ENCODE peak calls at places on chromosomes 13 and 19, in nine cellular contexts. J is body of pancreas; Y is suprapubic skin; D is naive thymus-derived CD4-positive, alpha-beta T cell; W is upper lobe of left lung; X is IMR-90; G is neuronal stem cell; A is mesendoderm; H is H9. T is an unnamed sample. For H3K4me1, the result is how much of the 10 kb centered on the place peaks cover.

GRCh38 chr19:19209372-19209771 is 2.4 kb upstream of the NCAN start:
- DNase-seq in X (no peak), A (no peak), W (no peak), J (no peak), G (no peak), H (no peak), Y (no peak), D (no peak), T (no peak)

GRCh38 chr19:29404951-29405727 is 120.7 kb upstream of the VSTM2B start:
- DNase-seq in A (peak), D (no peak), H (peak), W (no peak), X (no peak), J (peak), G (peak), Y (no peak), T (no peak)

GRCh38 chr13:76349700-76350099 is 536.5 kb downstream of the KCTD12 start:
- DNase-seq in H (no peak), D (no peak), J (no peak), A (no peak), G (no peak), X (no peak), W (no peak), Y (no peak), T (no peak)

GRCh38 chr13:94550030-94550738 is 45.8 kb downstream of the TGDS start:
- DNase-seq in A (no peak), X (peak), D (no peak), J (peak), G (no peak), W (peak), H (no peak), Y (no peak), T (no peak)

GRCh38 chr19:40594657-40595077 is 6.5 kb upstream of the LTBP4 start:
- DNase-seq in J (no peak), H (no peak), X (peak), Y (no peak), D (no peak), W (no peak), A (no peak), G (no peak), T (peak)

GRCh38 chr13:111204438-111205177 is 89.5 kb downstream of the ARHGEF7 start:
- DNase-seq in X (peak), A (peak), H (peak), D (no peak), W (peak), J (peak), G (no peak), Y (no peak), T (no peak)

GRCh38 chr19:14363203-14364097 is 17.8 kb upstream of the ADGRE5 start:
- DNase-seq in Y (no peak), G (peak), A (peak), W (peak), X (peak), J (peak), H (peak), D (no peak), T (peak)

GRCh38 chr19:23071087-23071511 is 45.7 kb upstream of the ZNF730 start:
- DNase-seq in H (peak), J (no peak), X (peak), G (no peak), Y (no peak), D (no peak), A (no peak), W (peak), T (no peak)

GRCh38 chr19:633786-634639 is 676 bp upstream of the POLRMT start:
- DNase-seq in D (no peak), G (no peak), A (peak), J (no peak), Y (no peak), H (no peak), W (no peak), X (peak), T (peak)
- H3K27ac ChIP-seq in D (peak), G (no peak), A (no peak), J (peak), Y (no peak), H (no peak), W (peak), X (peak), T (no peak)

DNA sequence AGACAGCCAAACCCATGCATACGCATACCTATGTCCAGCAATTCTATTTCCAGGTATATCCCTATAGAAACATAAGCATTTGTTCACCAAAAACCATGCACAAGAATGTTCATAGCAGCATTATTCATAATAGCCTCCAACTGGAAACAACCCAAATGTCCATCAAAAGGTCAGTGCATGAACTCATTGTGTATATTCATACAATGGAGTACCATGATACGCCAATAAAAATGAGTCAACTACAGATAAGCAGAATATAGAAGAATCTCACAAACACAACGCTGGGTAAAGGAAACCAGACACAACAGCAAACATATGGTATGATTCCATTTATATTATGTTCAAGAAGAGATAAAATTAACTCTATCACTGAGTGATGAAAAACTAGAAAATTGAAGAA is 23.8 kb downstream of the DEDD2 start:
- DNase-seq in G (no peak), A (no peak), Y (no peak), J (no peak), D (no peak), X (peak), H (no peak), W (no peak), T (no peak)
- H3K4me1 ChIP-seq in G (under half), A (under half), Y (under half), J (under half), D (under half), X (under half), H (under half), W (under half), T (under half)

GRCh38 chr13:21074601-21075302 is 13.4 kb upstream of the LATS2 start:
- DNase-seq in D (peak), G (no peak), W (peak), A (peak), Y (peak), H (no peak), J (peak), X (no peak), T (no peak)
- H3K27ac ChIP-seq in D (no peak), G (no peak), W (peak), A (no peak), Y (peak), H (no peak), J (no peak), X (no peak), T (no peak)

DNA sequence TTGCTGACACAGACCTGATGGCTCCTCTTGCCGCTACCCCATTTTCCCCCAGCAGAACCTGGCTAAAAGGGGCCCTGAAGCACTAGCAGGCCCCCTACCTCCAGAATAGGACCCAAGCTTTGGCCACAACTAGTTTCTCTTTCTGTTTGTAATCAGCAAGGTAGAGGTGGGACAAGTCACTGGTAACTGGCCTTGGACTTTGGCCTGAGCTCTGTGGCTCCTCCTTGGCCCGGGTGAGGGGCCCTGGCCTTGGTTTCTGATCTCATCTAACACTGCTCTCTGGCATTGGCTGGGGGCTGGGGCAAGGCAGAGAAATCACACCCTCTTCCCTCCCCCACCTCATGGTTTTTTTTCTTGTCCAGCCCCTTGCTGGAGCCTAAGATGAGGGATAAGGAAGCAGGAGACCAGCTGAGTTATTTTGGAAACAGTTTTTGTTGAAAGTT is 2.1 kb downstream of the CALM3 start:
- DNase-seq in W (no peak), J (peak), H (no peak), A (peak), Y (peak), D (peak), X (no peak), G (no peak), T (no peak)
- H3K4me1 ChIP-seq in W (under half), J (under half), H (under half), A (under half), Y (half or more), D (under half), X (under half), G (under half), T (under half)

DNA sequence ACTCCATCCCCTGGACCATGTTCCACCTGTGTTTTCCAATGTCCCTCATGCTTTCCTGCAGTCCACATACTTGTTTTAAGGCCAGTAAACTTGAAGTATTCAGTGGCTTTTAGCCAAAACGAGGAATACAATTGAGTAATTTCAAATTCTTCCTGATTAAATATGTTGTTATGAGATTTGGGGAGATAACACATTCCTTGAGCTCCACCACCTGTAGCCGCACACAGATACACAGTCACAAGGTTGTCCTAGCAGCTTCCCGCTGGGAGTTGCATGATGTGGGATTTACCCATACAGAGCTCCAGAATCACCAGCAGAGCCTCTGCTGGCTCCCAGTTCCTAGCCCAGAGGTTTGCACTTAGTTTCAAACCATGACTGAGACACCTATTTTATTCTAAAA is 53.6 kb upstream of the FRY start:
- DNase-seq in W (no peak), A (no peak), D (no peak), J (peak), Y (no peak), H (no peak), X (no peak), G (no peak), T (no peak)
- H3K27ac ChIP-seq in W (no peak), A (no peak), D (no peak), J (no peak), Y (no peak), H (no peak), X (no peak), G (no peak), T (no peak)

GRCh38 chr19:16375157-16375935 is 50.7 kb downstream of the KLF2 start:
- DNase-seq in W (no peak), J (no peak), Y (no peak), G (no peak), D (peak), X (no peak), A (no peak), H (no peak), T (no peak)

GRCh38 chr19:16375936-16376185 is 51.2 kb downstream of the KLF2 start:
- DNase-seq in W (no peak), H (no peak), D (no peak), X (no peak), Y (no peak), A (no peak), J (no peak), G (no peak), T (no peak)

GRCh38 chr19:16376241-16376640 is 51.6 kb downstream of the KLF2 start:
- DNase-seq in W (no peak), H (peak), J (no peak), X (no peak), D (no peak), G (no peak), A (no peak), Y (no peak), T (no peak)

GRCh38 chr19:16377521-16377920 is 52.9 kb downstream of the KLF2 start:
- DNase-seq in J (no peak), H (peak), A (no peak), Y (no peak), W (no peak), G (no peak), X (no peak), D (no peak), T (peak)

DNA sequence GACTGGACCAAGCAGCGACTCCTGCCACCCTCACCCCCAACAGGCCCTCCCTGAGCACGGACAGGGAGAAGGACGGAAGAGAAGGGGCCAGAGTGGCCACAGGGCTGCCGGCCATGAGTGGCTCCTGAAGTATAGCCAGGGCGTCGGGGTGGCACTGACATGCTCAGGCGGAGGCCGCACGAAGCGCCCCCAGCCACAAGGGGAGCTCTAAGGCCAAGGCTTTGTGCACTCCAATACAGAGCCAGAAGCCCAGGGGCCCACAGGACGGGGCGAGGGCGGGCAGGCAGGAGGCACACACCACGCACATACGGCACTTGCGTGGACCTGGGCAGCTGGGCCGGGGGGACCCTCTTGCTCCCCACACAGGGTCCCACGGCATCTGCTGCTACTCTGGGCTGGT is 52.0 kb downstream of the KLF2 start:
- DNase-seq in Y (no peak), J (no peak), H (peak), D (peak), A (peak), G (no peak), W (no peak), X (no peak), T (peak)
- H3K4me1 ChIP-seq in Y (under half), J (under half), H (under half), D (half or more), A (under half), G (under half), W (under half), X (under half), T (under half)

DNA sequence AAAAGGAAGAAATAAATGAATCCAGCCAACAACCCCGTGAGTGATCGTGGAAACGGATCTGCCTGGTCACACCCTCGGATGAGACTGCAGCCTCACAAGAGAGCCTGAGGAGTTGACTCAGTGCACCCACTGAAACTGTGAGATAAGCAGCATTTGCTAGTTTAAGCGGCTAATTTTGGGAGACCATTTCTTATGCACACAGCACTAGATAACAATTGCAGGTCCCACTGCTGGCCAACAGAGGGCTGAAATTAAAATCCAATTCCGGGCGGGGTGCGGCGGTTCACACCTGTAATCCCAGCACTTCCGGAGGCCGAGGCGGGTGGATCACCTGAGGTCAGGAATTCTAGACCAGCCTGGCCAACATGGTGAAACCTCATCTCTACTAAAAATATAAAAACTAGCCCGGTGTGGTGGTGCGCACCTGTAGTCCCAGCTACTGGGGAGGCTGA is 3.6 kb downstream of the UQCR11 start:
- DNase-seq in Y (no peak), G (no peak), X (no peak), H (no peak), D (no peak), W (no peak), A (peak), J (no peak), T (no peak)
- H3K27ac ChIP-seq in Y (no peak), G (no peak), X (no peak), H (no peak), D (no peak), W (no peak), A (no peak), J (no peak), T (no peak)

GRCh38 chr19:4974855-4975469 is 6.0 kb downstream of the KDM4B start:
- DNase-seq in W (peak), H (no peak), X (no peak), G (no peak), Y (no peak), D (no peak), J (peak), A (no peak), T (no peak)

GRCh38 chr19:4980087-4980486 is 11.2 kb downstream of the KDM4B start:
- DNase-seq in X (no peak), G (no peak), Y (no peak), H (no peak), D (no peak), A (no peak), J (no peak), W (no peak), T (no peak)

GRCh38 chr19:4977299-4978174 is 8.6 kb downstream of the KDM4B start:
- DNase-seq in Y (no peak), J (no peak), A (peak), H (no peak), W (no peak), G (no peak), D (no peak), X (peak), T (peak)

GRCh38 chr19:4979211-4979807 is 10.4 kb downstream of the KDM4B start:
- DNase-seq in D (no peak), H (no peak), Y (no peak), W (peak), A (no peak), J (peak), G (no peak), X (no peak), T (no peak)

DNA sequence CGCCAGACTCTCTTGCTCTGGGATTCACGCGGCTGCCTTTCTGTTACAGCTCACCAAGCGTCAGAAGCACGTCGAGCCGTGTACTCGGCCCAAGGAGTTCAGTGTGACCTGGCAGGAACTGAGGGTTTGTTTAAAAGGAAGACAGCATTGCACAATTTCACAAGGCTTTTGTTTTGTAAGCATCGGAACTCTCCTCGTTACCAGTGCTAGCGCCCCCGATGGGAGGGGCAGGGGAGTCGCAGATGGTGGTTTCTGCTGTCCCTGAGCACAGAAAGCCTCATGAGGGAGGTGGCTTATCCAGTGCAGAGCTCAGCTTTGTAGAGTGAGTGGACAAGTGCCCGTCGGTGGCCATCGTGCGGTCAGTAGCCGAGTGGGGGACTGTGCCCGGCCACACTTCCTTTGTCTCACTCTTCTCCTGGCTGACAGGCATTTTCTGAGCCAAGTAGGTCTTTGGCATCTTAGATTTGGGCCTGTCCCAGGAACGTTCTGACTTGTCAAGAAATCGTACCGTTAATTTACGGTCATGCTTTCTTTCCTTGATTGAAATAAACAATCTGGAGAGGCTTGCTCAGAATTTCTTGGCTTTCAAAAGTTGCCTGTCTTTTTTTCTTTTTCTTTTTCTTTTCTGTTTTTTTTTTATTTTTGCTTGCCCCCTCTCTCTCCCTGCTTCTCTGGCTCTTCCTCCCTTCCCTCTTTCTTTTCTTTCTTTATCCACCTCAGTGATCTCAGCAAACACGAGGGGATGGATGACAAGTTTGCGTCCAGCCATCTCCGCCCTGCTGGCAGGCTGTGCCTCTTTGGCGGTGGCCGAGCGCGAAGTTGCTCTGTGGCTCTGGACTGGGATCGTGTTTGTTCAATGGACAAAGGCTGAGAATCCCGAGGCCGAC is 7.7 kb downstream of the KDM4B start:
- DNase-seq in G (no peak), W (peak), A (peak), J (peak), D (no peak), H (peak), X (peak), Y (peak), T (peak)
- H3K4me1 ChIP-seq in G (under half), W (half or more), A (under half), J (half or more), D (under half), H (under half), X (under half), Y (half or more), T (under half)

DNA sequence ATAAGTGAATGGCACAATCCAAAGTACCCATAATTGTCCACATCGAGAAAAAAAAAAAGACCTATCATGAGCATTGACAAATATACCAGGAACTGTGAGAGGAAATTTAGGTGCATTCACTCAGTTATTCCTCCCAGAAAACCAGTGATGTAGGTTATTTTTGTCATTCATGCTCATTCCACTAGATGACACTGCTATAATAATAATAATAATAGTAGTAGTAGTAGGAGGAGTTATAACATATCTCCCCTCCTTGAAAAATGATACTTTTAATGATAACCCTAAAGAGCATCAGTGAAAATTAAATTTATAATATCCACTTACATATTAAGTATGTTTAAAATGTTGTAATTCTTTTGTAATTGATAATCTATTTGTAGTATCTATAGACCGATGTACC is 463.9 kb upstream of the MIR17HG start:
- DNase-seq in X (no peak), Y (no peak), D (no peak), W (no peak), G (no peak), H (no peak), J (no peak), A (no peak), T (no peak)
- H3K27ac ChIP-seq in X (no peak), Y (no peak), D (no peak), W (no peak), G (no peak), H (no peak), J (no peak), A (no peak), T (no peak)